ENCODE peak calls at places on chromosomes 2 and 18, in eight cellular contexts. C, A, T, I, H, Z, X and E are unnamed samples.

GRCh38 chr2:212535963-212536362 is 2.6 kb downstream of the ERBB4 start:
- DNase-seq in C (no peak), A (no peak), T (no peak), I (no peak), H (no peak), Z (no peak), X (no peak), E (no peak)

GRCh38 chr18:46575851-46576250 is 81.2 kb downstream of the LOXHD1 start:
- DNase-seq in C (no peak), A (no peak), T (no peak), I (no peak), H (no peak), Z (no peak), X (no peak), E (no peak)

GRCh38 chr2:39546409-39546808 is 109.3 kb upstream of the MAP4K3 start:
- DNase-seq in C (no peak), A (no peak), T (no peak), I (no peak), H (no peak), Z (no peak), X (no peak), E (no peak)

GRCh38 chr2:135570884-135571283 is 39.6 kb downstream of the R3HDM1 start:
- DNase-seq in C (no peak), A (no peak), T (no peak), I (no peak), H (no peak), Z (no peak), X (no peak), E (no peak)

GRCh38 chr18:26545737-26546136 is 2.6 kb downstream of the KCTD1 start:
- DNase-seq in C (no peak), A (no peak), T (no peak), I (no peak), H (no peak), Z (no peak), X (no peak), E (no peak)

GRCh38 chr2:238166391-238167343 is 7.9 kb downstream of the ERFE start:
- DNase-seq in C (no peak), A (no peak), T (no peak), I (no peak), H (no peak), Z (no peak), X (no peak), E (no peak)

GRCh38 chr2:10161961-10162441 is 39.5 kb downstream of the RRM2 start:
- DNase-seq in C (no peak), A (no peak), T (no peak), I (no peak), H (peak), Z (peak), X (no peak), E (peak)

GRCh38 chr2:168912466-168913170 is 11.5 kb downstream of the G6PC2 start:
- DNase-seq in C (no peak), A (peak), T (no peak), I (peak), H (no peak), Z (peak), X (no peak), E (peak)

GRCh38 chr2:60456115-60456770 is 97.2 kb downstream of the BCL11A start:
- DNase-seq in C (no peak), A (no peak), T (no peak), I (peak), H (no peak), Z (no peak), X (no peak), E (no peak)

GRCh38 chr2:161417428-161418274 is 1.6 kb downstream of the TBR1 start:
- DNase-seq in C (no peak), A (no peak), T (no peak), I (no peak), H (no peak), Z (no peak), X (no peak), E (no peak)
- TF ChIP-seq EZH2 in C (no peak), A (peak), T (no peak), I (peak), H (peak), Z (no peak), X (no peak), E (peak)

GRCh38 chr2:100821913-100822260 is 1.9 kb downstream of the NPAS2 start:
- DNase-seq in C (no peak), A (no peak), T (no peak), I (no peak), H (no peak), Z (no peak), X (no peak), E (no peak)

GRCh38 chr2:100821255-100821912 is 1.4 kb downstream of the NPAS2 start:
- DNase-seq in C (no peak), A (peak), T (no peak), I (peak), H (no peak), Z (peak), X (no peak), E (no peak)

GRCh38 chr2:100819365-100820345 is at the start of gene NPAS2:
- DNase-seq in C (peak), A (peak), T (no peak), I (peak), H (no peak), Z (peak), X (no peak), E (peak)

GRCh38 chr2:100818606-100819364 is 1.2 kb upstream of the NPAS2 start:
- DNase-seq in C (peak), A (peak), T (peak), I (peak), H (no peak), Z (peak), X (no peak), E (peak)

DNA sequence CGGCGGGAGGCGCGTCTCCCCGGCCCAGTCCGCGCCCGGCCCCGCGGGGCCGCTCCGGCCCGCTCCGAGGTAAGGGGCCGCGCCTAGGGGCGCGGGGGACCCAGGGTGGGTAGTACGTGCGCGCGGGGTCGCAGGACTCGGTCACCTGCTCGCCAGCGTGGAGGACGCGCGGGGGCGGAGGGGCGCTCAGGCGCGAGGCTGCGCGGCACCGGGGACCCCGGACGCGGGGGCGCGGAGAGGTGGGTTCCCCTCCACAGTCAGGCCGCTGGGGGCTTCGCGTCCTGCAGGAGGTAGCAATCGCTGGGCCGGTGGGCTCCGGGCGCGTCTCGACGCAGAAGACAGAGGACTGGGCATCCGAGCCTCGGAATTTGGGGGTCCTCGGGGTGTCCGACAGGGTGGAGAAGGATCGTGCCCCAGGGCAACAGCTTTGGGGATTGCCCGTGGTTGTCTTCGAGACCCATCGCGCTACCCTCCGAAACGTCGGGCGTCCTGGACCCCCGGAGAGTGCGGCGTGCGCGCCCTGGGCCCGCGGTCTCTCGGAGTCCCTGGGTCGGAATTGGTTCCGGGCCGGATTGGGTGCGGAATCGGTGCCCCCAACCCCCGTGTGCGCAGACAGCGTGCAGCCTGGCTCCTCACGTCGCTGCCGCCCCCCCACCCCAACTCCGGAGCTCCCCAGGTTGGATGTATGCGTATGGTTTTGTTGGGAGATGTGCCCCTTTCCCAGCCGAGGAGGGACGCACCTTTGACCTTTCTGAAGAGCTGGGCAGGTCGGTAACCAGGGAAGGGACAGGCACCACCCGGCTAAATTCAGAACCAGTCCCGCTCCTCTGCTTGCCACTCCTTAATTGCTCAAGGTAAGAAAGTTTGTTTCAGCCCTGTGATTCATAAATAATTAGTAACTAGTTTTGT is 661 bp downstream of the NPAS2 start:
- DNase-seq in C (no peak), A (no peak), T (no peak), I (peak), H (no peak), Z (peak), X (no peak), E (no peak)
- H3K4me2 ChIP-seq in C (peak), A (peak), T (peak), I (peak), H (peak), Z (peak), X (no peak), E (peak)

GRCh38 chr18:2848145-2848878 is 1.5 kb downstream of the EMILIN2 start:
- DNase-seq in C (no peak), A (peak), T (no peak), I (no peak), H (no peak), Z (peak), X (no peak), E (no peak)
- TF ChIP-seq EZH2 in C (no peak), A (no peak), T (no peak), I (peak), H (peak), Z (no peak), X (no peak), E (no peak)

GRCh38 chr2:23324281-23324680 is 60.7 kb upstream of the KLHL29 start:
- DNase-seq in C (no peak), A (no peak), T (no peak), I (no peak), H (no peak), Z (no peak), X (no peak), E (no peak)

GRCh38 chr2:23321767-23322166 is 63.2 kb upstream of the KLHL29 start:
- DNase-seq in C (no peak), A (no peak), T (no peak), I (no peak), H (no peak), Z (no peak), X (no peak), E (no peak)

GRCh38 chr2:23322813-23323212 is 62.2 kb upstream of the KLHL29 start:
- DNase-seq in C (no peak), A (no peak), T (no peak), I (no peak), H (no peak), Z (no peak), X (no peak), E (no peak)

DNA sequence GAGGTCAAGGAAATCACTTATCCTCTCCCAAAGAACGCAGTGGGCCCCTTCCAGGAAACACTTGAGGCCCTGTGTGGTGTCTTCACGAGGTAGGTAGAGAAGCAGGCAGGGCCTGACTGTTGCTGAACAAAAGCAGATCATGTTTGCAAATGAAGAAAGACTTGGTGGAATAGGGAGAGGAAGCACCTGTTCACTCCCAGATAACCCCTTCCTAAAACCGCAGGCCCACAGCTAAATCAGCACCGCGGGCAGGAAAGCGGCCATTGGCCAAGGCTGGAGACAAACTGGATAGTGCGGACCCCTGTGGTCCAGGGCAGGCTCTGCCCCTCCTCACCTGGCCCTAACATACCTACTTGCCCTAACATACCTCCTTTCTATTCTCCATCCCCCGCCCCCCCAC is 64.9 kb upstream of the KLHL29 start:
- DNase-seq in C (no peak), A (no peak), T (no peak), I (no peak), H (no peak), Z (no peak), X (no peak), E (no peak)
- H3K4me2 ChIP-seq in C (no peak), A (no peak), T (no peak), I (no peak), H (no peak), Z (no peak), X (no peak), E (no peak)

GRCh38 chr2:176124358-176125214 is 2.1 kb downstream of the HOXD9 start:
- DNase-seq in C (no peak), A (no peak), T (no peak), I (no peak), H (no peak), Z (no peak), X (no peak), E (no peak)
- TF ChIP-seq EZH2 in C (no peak), A (no peak), T (no peak), I (no peak), H (peak), Z (no peak), X (no peak), E (peak)

DNA sequence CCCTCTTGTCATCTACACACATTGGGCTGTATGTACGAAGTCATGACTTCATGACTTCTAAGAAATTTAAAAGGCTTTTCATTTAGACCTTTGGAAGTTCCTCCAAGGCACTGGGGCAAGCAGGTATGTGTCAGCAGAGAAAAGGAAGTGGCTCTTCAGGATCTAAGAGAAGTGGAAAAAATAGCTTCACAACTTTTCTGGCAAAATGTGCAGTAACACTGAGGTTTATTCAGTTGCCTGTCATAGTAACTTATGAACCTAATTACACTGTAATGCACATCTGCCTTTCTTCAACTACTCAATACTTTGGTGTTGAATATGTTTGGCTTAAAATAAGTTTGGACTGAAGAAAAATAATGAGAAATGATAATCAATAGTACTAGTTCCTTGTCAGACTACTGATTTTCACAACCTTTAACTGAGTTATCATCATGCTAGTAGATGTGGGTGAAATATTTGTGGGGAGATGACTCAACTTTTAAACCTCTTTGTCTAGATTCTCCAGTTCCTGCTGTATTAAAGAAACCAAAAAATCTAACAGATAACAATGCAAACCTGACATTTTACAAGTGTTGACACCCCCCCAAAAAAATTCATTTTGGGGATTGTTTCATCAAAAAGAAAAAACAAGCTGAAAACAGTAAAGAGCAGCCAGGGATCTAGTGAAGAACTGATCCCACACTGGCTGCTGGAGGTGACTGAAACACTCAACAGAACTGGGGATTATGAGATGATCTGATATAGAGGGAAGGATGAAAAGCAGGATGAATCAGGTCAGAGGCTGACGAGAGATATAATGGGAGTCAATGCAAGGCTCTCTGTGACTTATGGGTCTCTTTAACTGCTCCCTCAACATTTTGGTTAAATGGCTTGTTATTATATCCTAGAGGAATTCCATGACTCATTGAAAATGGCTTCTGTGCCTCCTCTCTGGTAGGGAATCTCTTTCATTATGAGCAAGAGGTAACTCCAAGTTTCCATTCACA is 84.6 kb downstream of the COLEC12 start:
- DNase-seq in C (no peak), A (peak), T (no peak), I (no peak), H (peak), Z (peak), X (no peak), E (peak)
- H3K4me2 ChIP-seq in C (peak), A (peak), T (peak), I (no peak), H (peak), Z (peak), X (no peak), E (peak)

GRCh38 chr2:119156891-119157773 is 1.4 kb downstream of the C1QL2 start:
- DNase-seq in C (no peak), A (no peak), T (no peak), I (peak), H (no peak), Z (no peak), X (no peak), E (no peak)
- TF ChIP-seq EZH2 in C (no peak), A (no peak), T (no peak), I (peak), H (peak), Z (peak), X (no peak), E (peak)

DNA sequence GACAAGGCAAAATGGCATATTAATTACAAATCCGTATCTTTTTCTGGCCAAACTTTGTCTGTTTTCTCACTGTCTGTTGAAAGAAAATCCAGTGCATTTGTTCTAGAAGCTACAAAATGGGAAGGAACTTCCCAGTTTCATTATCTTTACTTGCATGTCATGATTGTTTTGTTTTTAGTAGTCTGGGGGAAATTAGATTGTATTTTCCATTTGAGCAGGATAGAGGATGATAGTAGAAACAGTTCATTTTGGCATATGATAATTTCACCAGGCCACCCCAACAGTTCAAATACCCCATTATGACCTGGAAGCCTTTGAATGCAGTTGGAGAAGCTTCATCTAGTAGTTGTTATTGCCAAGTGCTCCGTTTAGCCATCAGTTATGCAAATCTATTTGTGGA is 77.5 kb upstream of the RANBP2 start:
- DNase-seq in C (no peak), A (no peak), T (no peak), I (no peak), H (no peak), Z (no peak), X (no peak), E (no peak)
- H3K4me2 ChIP-seq in C (no peak), A (peak), T (no peak), I (no peak), H (no peak), Z (peak), X (no peak), E (peak)